ENCODE peak calls at places on chromosome X, in five cellular contexts. O is GM23248, B is IMR-90, T is fibroblast of lung, I is OCI-LY7. N is an unnamed sample. For H4K20me1, the result is how much of the 10 kb centered on the place peaks cover.

GRCh38 chrX:24696241-24696640 is 2.5 kb downstream of the POLA1 start:
- DNase-seq in O (no peak), B (no peak), T (no peak), I (no peak), N (no peak)

GRCh38 chrX:8037593-8038348 is 110.6 kb upstream of the PNPLA4 start:
- DNase-seq in O (no peak), B (no peak), T (peak), I (no peak), N (no peak)

GRCh38 chrX:115898382-115899001 is 272.1 kb upstream of the AGTR2 start:
- DNase-seq in O (no peak), B (peak), T (no peak), I (peak), N (no peak)

GRCh38 chrX:19382500-19383145 is 38.9 kb downstream of the PDHA1 start:
- DNase-seq in O (peak), B (peak), T (peak), I (peak), N (no peak)

GRCh38 chrX:37487271-37487670 is 84.2 kb upstream of the LANCL3 start:
- DNase-seq in O (no peak), B (no peak), T (no peak), I (no peak), N (no peak)

GRCh38 chrX:71298119-71298518 is 3.4 kb upstream of the ITGB1BP2 start:
- DNase-seq in O (no peak), B (no peak), T (peak), I (no peak), N (no peak)

GRCh38 chrX:133434197-133434820 is 19.0 kb upstream of the GPC4 start:
- DNase-seq in O (no peak), B (no peak), T (no peak), I (no peak), N (no peak)

GRCh38 chrX:109537324-109537665 is 651 bp downstream of the NXT2 start:
- DNase-seq in O (peak), B (peak), T (peak), I (no peak), N (peak)

GRCh38 chrX:131812847-131813825 is 210.0 kb upstream of the STK26 start:
- DNase-seq in O (peak), B (peak), T (no peak), I (no peak), N (peak)

GRCh38 chrX:67604979-67605703 is 61.3 kb downstream of the AR start:
- DNase-seq in O (peak), B (peak), T (peak), I (no peak), N (peak)

GRCh38 chrX:38304010-38304409 is 23.3 kb downstream of the RPGR start:
- DNase-seq in O (peak), B (peak), T (peak), I (peak), N (no peak)

GRCh38 chrX:119880076-119880475 is 8.4 kb downstream of the NDUFA1 start:
- DNase-seq in O (no peak), B (no peak), T (no peak), I (peak), N (no peak)

GRCh38 chrX:23773601-23774175 is 9.3 kb upstream of the SAT1 start:
- DNase-seq in O (no peak), B (no peak), T (no peak), I (peak), N (no peak)

GRCh38 chrX:70504772-70505450 is 60.3 kb downstream of the DLG3 start:
- DNase-seq in O (no peak), B (no peak), T (no peak), I (no peak), N (no peak)

GRCh38 chrX:137198040-137198439 is 164.2 kb upstream of the GPR101 start:
- DNase-seq in O (no peak), B (no peak), T (no peak), I (no peak), N (no peak)

GRCh38 chrX:25941559-25942250 is 196.4 kb upstream of the MAGEB18 start:
- DNase-seq in O (no peak), B (no peak), T (no peak), I (no peak), N (peak)

GRCh38 chrX:124383367-124383766 is 37.0 kb downstream of the SH2D1A start:
- DNase-seq in O (peak), B (no peak), T (no peak), I (no peak), N (no peak)

GRCh38 chrX:70033348-70033747 is 16.4 kb downstream of the AWAT2 start:
- DNase-seq in O (peak), B (peak), T (peak), I (peak), N (no peak)

GRCh38 chrX:153992180-153992579 is 19.6 kb downstream of the TMEM187 start:
- DNase-seq in O (no peak), B (no peak), T (no peak), I (no peak), N (no peak)

GRCh38 chrX:100864967-100865366 is 9.2 kb downstream of the NOX1 start:
- DNase-seq in O (peak), B (peak), T (peak), I (no peak), N (peak)

GRCh38 chrX:106862972-106863688 is 40.0 kb downstream of the RIPPLY1 start:
- DNase-seq in O (no peak), B (peak), T (no peak), I (peak), N (no peak)

GRCh38 chrX:150731795-150732194 is 38.6 kb downstream of the MTMR1 start:
- DNase-seq in O (peak), B (peak), T (peak), I (no peak), N (peak)

GRCh38 chrX:151153086-151153485 is 23.3 kb upstream of the GPR50 start:
- DNase-seq in O (peak), B (peak), T (peak), I (no peak), N (peak)

GRCh38 chrX:70774223-70774622 is 134.3 kb downstream of the TEX11 start:
- DNase-seq in O (no peak), B (no peak), T (no peak), I (no peak), N (no peak)

GRCh38 chrX:119343856-119344255 is 55.3 kb upstream of the SLC25A43 start:
- DNase-seq in O (peak), B (no peak), T (no peak), I (no peak), N (no peak)

GRCh38 chrX:40005290-40006011 is 92.3 kb downstream of the BCOR start:
- DNase-seq in O (no peak), B (no peak), T (no peak), I (no peak), N (no peak)
- H3K4me2 ChIP-seq in O (no peak), B (no peak), T (no peak), I (peak), N (peak)

DNA sequence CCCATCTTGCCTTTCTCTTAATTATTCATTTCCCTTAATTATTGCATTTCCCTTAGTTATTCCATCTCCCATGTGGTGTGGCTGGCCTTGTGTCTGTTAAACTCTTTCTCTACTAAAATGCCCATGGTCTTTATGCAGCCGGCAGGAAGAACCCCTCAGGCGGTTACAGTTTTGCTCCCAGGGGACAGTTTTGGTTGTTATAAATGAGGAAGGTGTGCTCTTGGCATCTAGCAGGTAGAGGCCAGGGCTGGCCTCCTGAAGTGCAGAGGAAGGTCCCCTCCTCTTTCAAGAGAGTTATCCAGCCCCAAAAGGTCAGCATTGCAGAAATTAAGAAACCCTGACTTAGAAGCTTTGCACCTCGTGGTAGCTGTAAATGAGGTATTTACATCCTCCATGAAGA is 18.0 kb downstream of the TBL1X start:
- DNase-seq in O (no peak), B (no peak), T (no peak), I (peak), N (no peak)
- H4K20me1 ChIP-seq in O (under half), B (under half), T (under half), I (under half), N (under half)

GRCh38 chrX:56764975-56765791 is 36.1 kb downstream of the NBDY start:
- DNase-seq in O (no peak), B (no peak), T (no peak), I (peak), N (no peak)
- H3K4me2 ChIP-seq in O (peak), B (no peak), T (peak), I (peak), N (no peak)

GRCh38 chrX:2484232-2484631 is 16.5 kb downstream of the DHRSX start:
- DNase-seq in O (peak), B (no peak), T (peak), I (no peak), N (peak)
- H4K20me1 ChIP-seq in O (under half), B (under half), T (under half), I (under half), N (under half)

GRCh38 chrX:16786791-16787735 is 797 bp downstream of the TXLNG start:
- DNase-seq in O (peak), B (no peak), T (peak), I (peak), N (no peak)

GRCh38 chrX:16785247-16786138 is 773 bp upstream of the TXLNG start:
- DNase-seq in O (peak), B (no peak), T (no peak), I (peak), N (no peak)

GRCh38 chrX:16786139-16786790 is at the start of gene TXLNG:
- DNase-seq in O (peak), B (peak), T (peak), I (peak), N (peak)

GRCh38 chrX:16783452-16783851 is 2.8 kb upstream of the TXLNG start:
- DNase-seq in O (no peak), B (no peak), T (no peak), I (no peak), N (no peak)

GRCh38 chrX:16788477-16788876 is 2.2 kb downstream of the TXLNG start:
- DNase-seq in O (peak), B (no peak), T (peak), I (no peak), N (no peak)
- H3K4me2 ChIP-seq in O (no peak), B (no peak), T (no peak), I (peak), N (no peak)

DNA sequence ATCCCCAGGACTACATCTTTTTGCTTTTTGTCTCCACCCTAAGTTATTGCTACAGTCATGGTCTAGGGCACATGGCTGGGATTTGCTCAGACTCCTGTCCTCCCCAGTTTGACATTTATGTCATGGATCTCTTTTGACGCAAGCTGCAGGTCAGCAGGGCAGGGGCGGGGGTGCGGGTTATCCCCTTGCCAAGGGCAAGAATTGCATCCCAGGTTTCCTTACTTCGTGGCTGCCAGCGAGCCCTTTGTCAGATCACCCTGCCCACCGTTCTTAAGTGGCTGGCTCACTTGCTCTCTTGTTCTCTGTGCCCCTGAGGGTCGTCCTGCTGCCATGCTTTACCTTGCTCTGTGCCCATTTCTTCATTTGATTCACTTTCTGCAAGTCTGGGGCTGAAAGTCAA is 21.1 kb upstream of the UBA1 start:
- DNase-seq in O (no peak), B (no peak), T (no peak), I (no peak), N (no peak)
- H4K20me1 ChIP-seq in O (under half), B (under half), T (under half), I (under half), N (under half)

GRCh38 chrX:39759526-39760224 is 338.1 kb downstream of the BCOR start:
- DNase-seq in O (peak), B (peak), T (peak), I (peak), N (peak)
- H3K4me2 ChIP-seq in O (peak), B (peak), T (no peak), I (peak), N (peak)